ENCODE peak calls at places on chromosomes 1 and 21, in six cellular contexts. One of them, this sample, is unnamed.

GRCh38 chr1:224427346-224427745 is 7.3 kb downstream of the WDR26 start:
- DNase-seq in A549: no peak
- DNase-seq in fibroblast of the aortic adventitia: peak
- DNase-seq in AG09319: no peak
- DNase-seq in SK-N-SH: no peak
- DNase-seq in BJ: peak
- DNase-seq in this sample: no peak

GRCh38 chr1:83761084-83761760 is 237.7 kb downstream of the TTLL7 start:
- DNase-seq in AG09319: no peak
- DNase-seq in fibroblast of the aortic adventitia: no peak
- DNase-seq in A549: no peak
- DNase-seq in BJ: no peak
- DNase-seq in SK-N-SH: no peak
- DNase-seq in this sample: no peak

GRCh38 chr1:6198646-6199297 is 623 bp downstream of the RPL22 start:
- DNase-seq in BJ: no peak
- DNase-seq in SK-N-SH: no peak
- DNase-seq in A549: no peak
- DNase-seq in AG09319: no peak
- DNase-seq in fibroblast of the aortic adventitia: no peak
- DNase-seq in this sample: no peak

GRCh38 chr1:11952455-11953109 is 18.1 kb downstream of the PLOD1 start:
- DNase-seq in A549: no peak
- DNase-seq in fibroblast of the aortic adventitia: peak
- DNase-seq in SK-N-SH: no peak
- DNase-seq in AG09319: no peak
- DNase-seq in BJ: no peak
- DNase-seq in this sample: no peak

GRCh38 chr21:39556176-39556575 is 56.6 kb upstream of the B3GALT5 start:
- DNase-seq in SK-N-SH: peak
- DNase-seq in fibroblast of the aortic adventitia: no peak
- DNase-seq in A549: no peak
- DNase-seq in BJ: no peak
- DNase-seq in AG09319: no peak
- DNase-seq in this sample: no peak

GRCh38 chr1:9782897-9783296 is 40.9 kb downstream of the CLSTN1 start:
- DNase-seq in BJ: no peak
- DNase-seq in fibroblast of the aortic adventitia: no peak
- DNase-seq in AG09319: no peak
- DNase-seq in SK-N-SH: no peak
- DNase-seq in A549: no peak
- DNase-seq in this sample: no peak

GRCh38 chr1:27233677-27234053 is 767 bp upstream of the WDTC1 start:
- DNase-seq in BJ: no peak
- DNase-seq in fibroblast of the aortic adventitia: no peak
- DNase-seq in SK-N-SH: no peak
- DNase-seq in A549: no peak
- DNase-seq in AG09319: no peak
- DNase-seq in this sample: no peak

GRCh38 chr1:205709059-205709398 is 28.7 kb upstream of the SLC45A3 start:
- DNase-seq in fibroblast of the aortic adventitia: peak
- DNase-seq in BJ: peak
- DNase-seq in A549: no peak
- DNase-seq in AG09319: peak
- DNase-seq in SK-N-SH: no peak
- DNase-seq in this sample: no peak

GRCh38 chr1:213968391-213968790 is 19.4 kb upstream of the PROX1 start:
- DNase-seq in SK-N-SH: no peak
- DNase-seq in BJ: no peak
- DNase-seq in AG09319: no peak
- DNase-seq in fibroblast of the aortic adventitia: no peak
- DNase-seq in A549: no peak
- DNase-seq in this sample: no peak

DNA sequence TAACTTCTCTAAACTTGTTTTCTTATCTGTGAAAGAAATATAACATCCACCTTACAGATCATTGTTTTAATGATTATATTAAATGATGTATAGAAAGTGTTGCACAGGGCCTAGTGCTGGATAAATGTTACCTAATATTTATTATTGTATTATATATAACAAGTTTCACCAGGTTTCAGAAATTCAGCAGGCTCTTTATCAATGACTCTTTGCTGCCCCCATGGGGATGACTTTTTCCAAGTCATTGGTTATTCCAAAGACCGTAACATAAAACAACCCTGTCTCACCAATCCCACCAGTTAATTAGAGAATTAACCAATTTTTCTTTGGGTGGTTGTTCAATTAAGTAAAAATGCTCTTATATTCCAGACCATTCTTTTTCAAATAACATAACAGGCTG is 7.3 kb upstream of the DEDD start:
- DNase-seq in AG09319: no peak
- DNase-seq in A549: peak
- DNase-seq in fibroblast of the aortic adventitia: peak
- DNase-seq in BJ: no peak
- DNase-seq in SK-N-SH: peak
- DNase-seq in this sample: no peak
- TF ChIP-seq CTCF in AG09319: peak
- TF ChIP-seq CTCF in A549: peak
- TF ChIP-seq CTCF in fibroblast of the aortic adventitia: peak
- TF ChIP-seq CTCF in BJ: peak
- TF ChIP-seq CTCF in SK-N-SH: peak
- TF ChIP-seq CTCF in this sample: peak

GRCh38 chr1:17458794-17459193 is 19.3 kb upstream of the RCC2 start:
- DNase-seq in A549: no peak
- DNase-seq in AG09319: no peak
- DNase-seq in SK-N-SH: no peak
- DNase-seq in fibroblast of the aortic adventitia: no peak
- DNase-seq in BJ: no peak
- DNase-seq in this sample: no peak
- TF ChIP-seq CTCF in A549: no peak
- TF ChIP-seq CTCF in AG09319: no peak
- TF ChIP-seq CTCF in SK-N-SH: no peak
- TF ChIP-seq CTCF in fibroblast of the aortic adventitia: no peak
- TF ChIP-seq CTCF in BJ: no peak
- TF ChIP-seq CTCF in this sample: no peak

DNA sequence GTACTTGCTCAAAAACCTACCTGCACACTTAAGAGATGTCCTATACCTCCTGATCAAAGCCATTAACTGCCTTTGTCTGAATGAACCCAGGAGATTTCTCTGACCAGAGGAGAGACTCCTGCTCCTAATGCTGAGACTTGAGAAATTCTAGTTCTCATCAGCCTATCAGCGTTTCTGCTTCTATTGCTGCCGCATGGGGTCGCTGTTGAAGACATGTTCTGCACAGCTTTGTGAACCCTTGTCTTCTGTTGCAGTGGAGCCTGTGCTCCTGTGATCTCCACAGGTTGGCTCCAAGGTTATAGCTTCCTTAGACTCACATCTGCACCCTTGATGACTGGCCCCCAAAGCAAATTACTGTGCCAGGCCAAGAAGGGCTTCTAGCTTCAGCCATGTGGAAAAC is 40.2 kb downstream of the EDN2 start:
- DNase-seq in A549: peak
- DNase-seq in AG09319: no peak
- DNase-seq in fibroblast of the aortic adventitia: no peak
- DNase-seq in SK-N-SH: no peak
- DNase-seq in BJ: no peak
- DNase-seq in this sample: no peak
- TF ChIP-seq CTCF in A549: no peak
- TF ChIP-seq CTCF in AG09319: no peak
- TF ChIP-seq CTCF in fibroblast of the aortic adventitia: peak
- TF ChIP-seq CTCF in SK-N-SH: peak
- TF ChIP-seq CTCF in BJ: no peak
- TF ChIP-seq CTCF in this sample: peak

DNA sequence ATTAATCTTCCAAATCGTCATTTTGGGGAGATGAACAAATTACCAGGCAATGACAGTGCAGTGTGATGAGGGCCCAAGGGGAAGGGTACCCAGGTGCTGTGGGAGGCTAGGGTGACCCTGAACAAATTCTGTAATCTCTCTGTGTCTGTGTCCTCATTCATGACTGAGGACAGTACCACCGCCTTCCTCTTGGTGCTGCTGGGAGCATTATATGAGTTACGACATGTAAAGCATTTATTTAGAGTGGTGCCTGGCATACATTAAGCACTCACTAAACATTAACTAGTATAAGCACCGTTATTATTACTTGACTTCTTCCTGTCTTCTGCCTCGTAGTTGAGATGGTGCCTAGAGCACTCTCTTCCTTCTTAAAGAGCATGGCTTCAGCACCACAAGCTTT is 468.2 kb upstream of the VAMP3 start:
- DNase-seq in AG09319: no peak
- DNase-seq in SK-N-SH: peak
- DNase-seq in fibroblast of the aortic adventitia: no peak
- DNase-seq in A549: peak
- DNase-seq in BJ: no peak
- DNase-seq in this sample: no peak
- TF ChIP-seq CTCF in AG09319: no peak
- TF ChIP-seq CTCF in SK-N-SH: peak
- TF ChIP-seq CTCF in fibroblast of the aortic adventitia: peak
- TF ChIP-seq CTCF in A549: no peak
- TF ChIP-seq CTCF in BJ: peak
- TF ChIP-seq CTCF in this sample: peak

DNA sequence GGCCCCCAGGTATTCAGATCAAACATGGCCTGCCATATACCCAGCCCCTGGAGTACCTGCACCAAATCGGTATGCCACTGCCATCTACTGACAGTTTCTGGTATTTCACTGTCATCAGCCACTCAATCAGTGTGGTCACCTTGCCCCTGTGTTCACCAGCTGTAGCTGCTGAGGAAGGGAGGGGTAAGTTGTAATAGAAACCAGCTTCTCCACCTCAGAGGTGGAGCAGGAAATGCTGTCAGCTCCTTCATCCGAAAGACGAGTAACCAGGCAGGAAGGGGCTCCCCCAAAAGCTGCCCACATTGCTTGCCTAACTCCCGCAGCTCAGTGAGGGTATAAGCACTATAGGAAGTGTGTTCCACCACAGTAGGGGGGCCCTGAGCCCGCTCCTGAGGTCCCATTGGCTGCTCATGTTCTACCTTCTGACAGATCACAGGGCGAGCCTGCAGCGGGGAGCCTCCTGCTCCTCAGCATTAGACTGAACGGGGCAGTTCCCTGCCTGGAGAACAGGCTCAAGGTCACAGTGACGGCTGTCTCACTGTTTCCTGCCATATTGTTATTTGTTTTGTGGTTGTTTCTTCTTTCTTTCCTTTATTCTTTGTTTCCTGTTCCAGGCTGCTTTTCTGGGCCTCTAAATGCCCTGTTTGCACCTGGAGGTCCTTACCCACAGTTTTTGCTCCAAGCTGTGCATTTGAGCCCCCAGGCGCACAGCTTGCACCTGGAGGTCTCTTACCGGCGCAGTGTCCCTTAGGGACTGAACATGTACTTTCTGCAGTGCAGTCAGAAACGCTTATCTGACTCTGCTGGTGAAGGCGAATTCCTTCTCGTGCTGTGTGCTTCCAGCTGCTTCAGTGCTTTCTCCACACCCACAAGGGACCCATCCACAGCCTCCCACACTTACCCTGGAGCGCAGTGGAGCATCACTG is 1638.3 kb downstream of the MRPL39 start:
- DNase-seq in SK-N-SH: peak
- DNase-seq in A549: no peak
- DNase-seq in fibroblast of the aortic adventitia: peak
- DNase-seq in BJ: no peak
- DNase-seq in AG09319: no peak
- DNase-seq in this sample: no peak
- TF ChIP-seq CTCF in SK-N-SH: peak
- TF ChIP-seq CTCF in A549: no peak
- TF ChIP-seq CTCF in fibroblast of the aortic adventitia: peak
- TF ChIP-seq CTCF in BJ: no peak
- TF ChIP-seq CTCF in AG09319: no peak
- TF ChIP-seq CTCF in this sample: peak

DNA sequence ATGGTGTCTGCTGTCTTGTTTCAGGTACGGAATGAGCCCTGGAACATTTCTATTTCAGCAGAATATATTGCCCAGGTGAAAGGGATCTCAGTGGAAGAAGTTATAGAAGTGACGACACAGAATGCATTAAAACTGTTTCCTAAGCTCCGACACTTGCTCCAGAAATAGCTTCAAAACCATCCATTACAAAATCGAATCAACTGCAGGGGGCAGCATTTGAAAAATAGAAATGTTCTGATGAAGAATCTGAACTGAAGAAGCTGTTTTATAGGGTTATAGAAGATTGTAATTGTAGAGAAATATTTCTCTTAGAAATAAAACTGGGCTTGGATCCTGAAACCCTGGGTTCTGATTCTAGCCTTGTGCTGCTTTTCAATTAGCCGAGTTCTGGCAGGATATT is 23.3 kb downstream of the TATDN3 start:
- DNase-seq in BJ: no peak
- DNase-seq in A549: no peak
- DNase-seq in SK-N-SH: peak
- DNase-seq in fibroblast of the aortic adventitia: peak
- DNase-seq in AG09319: no peak
- DNase-seq in this sample: no peak
- TF ChIP-seq CTCF in BJ: peak
- TF ChIP-seq CTCF in A549: peak
- TF ChIP-seq CTCF in SK-N-SH: peak
- TF ChIP-seq CTCF in fibroblast of the aortic adventitia: peak
- TF ChIP-seq CTCF in AG09319: peak
- TF ChIP-seq CTCF in this sample: peak

DNA sequence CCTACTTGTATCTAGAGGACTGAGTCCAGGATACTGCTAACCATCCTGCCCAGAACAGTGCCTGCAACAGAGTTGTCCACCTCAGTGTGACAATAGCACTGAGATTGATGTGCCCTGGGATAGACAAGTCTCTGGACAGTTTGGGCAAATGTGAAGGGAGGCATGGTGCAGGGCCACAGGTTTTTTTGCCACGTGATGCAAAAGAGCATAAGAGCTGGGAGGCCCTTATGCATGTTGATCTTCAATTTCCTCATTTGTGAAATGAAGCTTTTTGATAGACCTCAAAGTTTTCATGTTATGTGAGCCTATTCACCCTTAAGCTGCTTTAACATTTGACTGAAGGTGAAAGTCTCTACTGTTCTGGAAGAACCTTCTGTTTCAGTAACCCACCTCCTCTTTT is 46.3 kb downstream of the MAP3K7CL start:
- DNase-seq in SK-N-SH: no peak
- DNase-seq in fibroblast of the aortic adventitia: no peak
- DNase-seq in BJ: no peak
- DNase-seq in A549: no peak
- DNase-seq in AG09319: no peak
- DNase-seq in this sample: no peak
- TF ChIP-seq CTCF in SK-N-SH: no peak
- TF ChIP-seq CTCF in fibroblast of the aortic adventitia: no peak
- TF ChIP-seq CTCF in BJ: no peak
- TF ChIP-seq CTCF in A549: no peak
- TF ChIP-seq CTCF in AG09319: no peak
- TF ChIP-seq CTCF in this sample: no peak

GRCh38 chr1:108560430-108561144 is 687 bp downstream of the EEIG2 start:
- DNase-seq in A549: no peak
- DNase-seq in BJ: no peak
- DNase-seq in fibroblast of the aortic adventitia: peak
- DNase-seq in SK-N-SH: peak
- DNase-seq in AG09319: no peak
- DNase-seq in this sample: peak
- TF ChIP-seq CTCF in A549: no peak
- TF ChIP-seq CTCF in BJ: peak
- TF ChIP-seq CTCF in fibroblast of the aortic adventitia: no peak
- TF ChIP-seq CTCF in SK-N-SH: peak
- TF ChIP-seq CTCF in AG09319: no peak
- TF ChIP-seq CTCF in this sample: peak

GRCh38 chr1:3482590-3482899 is 28.1 kb downstream of the ARHGEF16 start:
- DNase-seq in A549: peak
- DNase-seq in fibroblast of the aortic adventitia: no peak
- DNase-seq in AG09319: no peak
- DNase-seq in BJ: no peak
- DNase-seq in SK-N-SH: no peak
- DNase-seq in this sample: no peak
- TF ChIP-seq CTCF in A549: no peak
- TF ChIP-seq CTCF in fibroblast of the aortic adventitia: peak
- TF ChIP-seq CTCF in AG09319: no peak
- TF ChIP-seq CTCF in BJ: peak
- TF ChIP-seq CTCF in SK-N-SH: no peak
- TF ChIP-seq CTCF in this sample: peak

This sample was measured in type B pancreatic cell.